ENCODE peak calls at places on chromosomes 2 and 18, in ten cellular contexts. U is HFF-Myc, B is kidney epithelial cell, V is HL-60, D is lung, G is GM23338, I is spleen, M is pancreas, Y is breast epithelium, Q is dorsolateral prefrontal cortex. W is an unnamed sample.

GRCh38 chr2:225824748-225825449 is 425.4 kb downstream of the NYAP2 start:
- DNase-seq in I (no peak), U (no peak), D (no peak), Y (no peak), M (no peak), G (peak; percentile 33), V (no peak), B (no peak), Q (no peak), W (no peak)

GRCh38 chr2:221571108-221571390 is 1.1 kb downstream of the EPHA4 start:
- DNase-seq in Y (no peak), D (no peak), B (no peak), I (peak; percentile 75), U (no peak), V (no peak), Q (no peak), M (no peak), G (no peak), W (no peak)

GRCh38 chr2:70354264-70354949 is 52.5 kb upstream of the FAM136A start:
- DNase-seq in U (no peak), Y (no peak), G (no peak), M (no peak), B (no peak), I (no peak), D (no peak), V (no peak), Q (no peak), W (no peak)

GRCh38 chr2:222399038-222399783 is 25.1 kb upstream of the SGPP2 start:
- DNase-seq in U (no peak), Y (no peak), G (no peak), V (no peak), B (no peak), I (no peak), M (no peak), Q (no peak), D (no peak), W (no peak)

GRCh38 chr2:179107737-179108136 is 57.8 kb upstream of the CCDC141 start:
- DNase-seq in V (no peak), B (no peak), D (no peak), I (no peak), M (no peak), G (no peak), Y (no peak), Q (no peak), U (no peak), W (no peak)

GRCh38 chr2:177148477-177149154 is 64.0 kb upstream of the HNRNPA3 start:
- DNase-seq in I (peak; percentile 89), Q (peak; percentile 72), G (peak; percentile 95), V (peak; percentile 70), D (peak; percentile 80), Y (peak; percentile 53), U (no peak), B (no peak), M (peak; percentile 58), W (peak; percentile 82)

GRCh38 chr2:105712981-105713596 is 31.6 kb upstream of the NCK2 start:
- DNase-seq in M (no peak), V (no peak), G (no peak), Q (no peak), B (peak; percentile 28), I (no peak), U (peak; percentile 9), D (no peak), Y (no peak), W (no peak)

GRCh38 chr18:75478996-75479870 is 51.7 kb upstream of the SMIM21 start:
- DNase-seq in U (peak; percentile 47), B (no peak), Y (no peak), I (no peak), Q (no peak), M (no peak), G (peak; percentile 63), V (peak; percentile 33), D (no peak), W (no peak)

DNA sequence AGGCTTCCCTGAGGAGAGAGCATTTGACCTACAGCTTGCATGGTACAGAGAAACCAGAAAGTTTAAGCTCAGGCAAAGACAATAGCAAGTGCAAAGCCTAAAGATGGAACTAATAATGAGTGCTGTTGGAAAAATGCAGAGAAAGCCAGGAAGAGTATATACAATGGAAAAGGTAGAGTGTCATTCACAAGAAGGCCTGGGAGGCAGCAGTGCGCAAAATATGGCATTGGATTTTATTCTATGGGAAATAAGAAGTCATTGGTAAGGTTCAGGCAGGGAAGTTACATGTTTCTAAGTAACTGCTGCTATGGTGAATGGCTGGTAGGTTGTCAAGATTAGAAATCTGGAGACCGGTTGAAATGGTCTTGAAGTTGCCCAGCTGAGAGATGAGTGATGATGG is 2167.3 kb upstream of the CELF4 start:
- DNase-seq in M (no peak), G (peak; percentile 43), U (no peak), I (no peak), D (no peak), Y (no peak), V (no peak), Q (no peak), B (no peak), W (no peak)
- TF ChIP-seq CTCF in M (no peak), G (peak; percentile 47), U (no peak), I (no peak), D (no peak), Y (no peak), V (no peak), Q (no peak), B (no peak), W (no peak)

GRCh38 chr2:231182500-231182899 is 15.9 kb upstream of the ARMC9 start:
- DNase-seq in D (no peak), Q (no peak), Y (no peak), G (no peak), B (no peak), M (no peak), V (peak; percentile 93), U (no peak), I (no peak), W (no peak)

GRCh38 chr2:231185050-231185725 is 13.2 kb upstream of the ARMC9 start:
- DNase-seq in B (no peak), D (no peak), V (no peak), U (no peak), G (no peak), Y (no peak), M (no peak), I (no peak), Q (no peak), W (no peak)

GRCh38 chr2:231183851-231184250 is 14.6 kb upstream of the ARMC9 start:
- DNase-seq in G (no peak), D (no peak), M (no peak), Q (no peak), B (no peak), I (no peak), Y (no peak), U (no peak), V (no peak), W (peak; percentile 49)

GRCh38 chr2:231184319-231184718 is 14.1 kb upstream of the ARMC9 start:
- DNase-seq in Q (no peak), G (no peak), B (no peak), D (no peak), M (no peak), V (no peak), Y (no peak), I (no peak), U (no peak), W (peak; percentile 27)

GRCh38 chr2:231181848-231182247 is 16.6 kb upstream of the ARMC9 start:
- DNase-seq in I (peak; percentile 91), Y (no peak), G (no peak), D (no peak), U (no peak), Q (no peak), M (no peak), B (no peak), V (peak; percentile 96), W (peak; percentile 73)
- H3K4me3 ChIP-seq in I (no peak overlapping the region), Y (no peak overlapping the region), G (no peak overlapping the region), D (no peak overlapping the region), U (no peak overlapping the region), Q (no peak overlapping the region), M (no peak overlapping the region), B (no peak overlapping the region), V (peak overlapping the region; percentile 61), W (no peak overlapping the region)

GRCh38 chr18:43588838-43589237 is 311.5 kb upstream of the SYT4 start:
- DNase-seq in V (no peak), U (no peak), M (no peak), G (no peak), D (no peak), B (no peak), I (peak; percentile 62), Q (no peak), Y (no peak), W (no peak)

GRCh38 chr18:43592268-43592667 is 315.0 kb upstream of the SYT4 start:
- DNase-seq in Q (no peak), Y (no peak), B (no peak), V (no peak), M (no peak), I (no peak), D (no peak), U (no peak), G (no peak), W (no peak)

GRCh38 chr18:43590182-43590903 is 313.1 kb upstream of the SYT4 start:
- DNase-seq in Q (no peak), U (no peak), D (no peak), G (no peak), B (no peak), M (no peak), I (peak; percentile 71), Y (no peak), V (no peak), W (no peak)

GRCh38 chr18:43589611-43590151 is 312.4 kb upstream of the SYT4 start:
- DNase-seq in B (no peak), Y (no peak), G (no peak), D (no peak), M (no peak), I (no peak), U (no peak), Q (no peak), V (no peak), W (no peak)

DNA sequence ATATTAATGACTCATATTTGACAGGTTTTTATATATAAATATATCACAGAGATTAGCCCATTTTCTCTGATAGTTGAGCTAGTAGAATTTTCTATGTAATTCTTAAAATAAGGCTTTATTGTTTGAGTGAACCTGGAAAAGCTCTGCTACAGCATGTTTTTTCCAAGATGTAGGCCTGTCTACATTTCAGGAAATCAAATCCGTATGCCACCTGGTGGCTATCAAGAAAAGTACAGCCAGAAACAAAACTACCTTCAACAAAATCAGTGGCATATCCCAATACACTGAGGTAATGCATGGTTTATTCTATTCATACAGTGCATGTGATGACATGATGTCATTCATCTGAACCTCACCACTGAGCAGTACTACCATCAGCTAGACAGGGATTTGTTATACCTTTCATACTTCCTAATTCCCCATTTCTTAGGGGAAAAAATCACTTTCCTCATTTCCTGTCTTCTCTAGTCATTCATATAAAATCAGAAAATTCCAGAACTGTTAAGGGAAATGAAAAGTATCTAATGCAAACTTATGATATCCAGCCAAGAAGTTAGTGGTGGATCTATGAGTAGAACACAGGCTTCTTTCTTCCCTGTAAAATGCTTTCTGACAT is 310.4 kb upstream of the SYT4 start:
- DNase-seq in Q (no peak), B (no peak), Y (no peak), M (no peak), I (no peak), D (no peak), U (no peak), V (no peak), G (peak; percentile 55), W (no peak)
- TF ChIP-seq CTCF in Q (peak; percentile 75), B (peak; percentile 64), Y (peak; percentile 55), M (peak; percentile 81), I (peak; percentile 54), D (peak; percentile 37), U (peak; percentile 64), V (peak; percentile 53), G (peak; percentile 75), W (peak; percentile 52)

DNA sequence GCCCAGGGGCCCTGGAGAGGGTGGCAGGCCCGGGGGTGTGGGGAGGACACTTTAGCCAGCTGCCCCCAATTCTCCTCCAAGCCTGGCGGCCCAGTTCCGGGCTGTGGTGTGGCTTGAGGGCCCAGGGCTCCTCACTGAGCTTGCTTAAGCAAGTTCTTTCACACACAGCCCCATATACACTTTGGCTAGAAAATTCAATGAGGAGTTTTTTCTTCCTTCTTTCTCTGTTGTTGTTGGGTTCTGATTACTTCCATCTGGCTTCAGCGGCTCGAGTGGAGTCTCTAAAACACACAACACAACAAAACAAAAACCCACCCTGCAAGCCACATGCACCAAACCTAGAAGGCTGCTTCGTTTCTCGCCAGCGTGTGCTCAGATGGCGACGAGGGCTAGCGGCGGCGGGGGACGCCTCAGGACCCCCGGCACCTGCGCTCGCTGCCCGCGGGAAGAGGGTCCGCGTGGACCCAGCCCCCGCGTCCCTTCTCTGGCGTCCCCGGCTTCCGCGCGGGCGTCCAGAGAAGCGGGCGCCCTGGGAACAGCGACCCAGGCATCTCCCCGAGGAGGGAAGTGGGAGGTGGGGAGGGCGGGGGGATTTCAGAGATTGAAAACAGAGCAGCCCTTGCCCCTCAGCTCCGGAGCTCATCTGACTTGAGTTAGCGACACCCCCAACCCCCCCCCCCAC is 597 bp upstream of the GLI2 start:
- DNase-seq in B (no peak), I (peak; percentile 59), Q (no peak), D (no peak), G (peak; percentile 67), U (no peak), V (no peak), Y (no peak), M (no peak), W (no peak)
- H3K4me3 ChIP-seq in B (peak overlapping the region; percentile 80), I (no peak overlapping the region), Q (peak overlapping the region; percentile 66), D (no peak overlapping the region), G (peak overlapping the region; percentile 91), U (peak overlapping the region; percentile 83), V (no peak overlapping the region), Y (peak overlapping the region; percentile 59), M (peak overlapping the region; percentile 47), W (peak overlapping the region; percentile 64)

W was measured in suprapubic skin.